ENCODE peak calls at places on chromosomes 5 and 9, in ten cellular contexts. A is activated CD4-positive, CD25-positive, alpha-beta regulatory T cell treated with anti-CD3 and anti-CD28 coated beads, Interleukin-2, amount 50 U/mL, for 72 hours; P is midbrain; K is activated CD4-positive, alpha-beta T cell treated with anti-CD3 and anti-CD28 coated beads for 48 hours; F is hippocampal formation; L is esophagus squamous epithelium; Z is GM13976; R is pancreas; I is activated naive CD8-positive, alpha-beta T cell treated with anti-CD3 and anti-CD28 coated beads, Interleukin-2, amount 50 U/mL, for 16 hours; S is GM10248. M is an unnamed sample.

GRCh38 chr5:73454379-73455036 is 5.9 kb upstream of the FOXD1 start:
- DNase-seq in P (peak; percentile 1), K (peak; percentile 35), F (peak; percentile 2), I (no peak), S (no peak), A (no peak), Z (no peak), L (no peak), R (no peak), M (no peak)

GRCh38 chr9:114232091-114232440 is 76.7 kb downstream of the COL27A1 start:
- DNase-seq in S (no peak), I (no peak), P (no peak), Z (no peak), L (no peak), F (no peak), R (no peak), A (no peak), K (no peak), M (no peak)

GRCh38 chr5:153953411-153953810 is 85.3 kb downstream of the FAM114A2 start:
- DNase-seq in A (no peak), I (no peak), F (no peak), R (no peak), S (no peak), Z (no peak), P (no peak), K (no peak), L (no peak), M (no peak)

GRCh38 chr5:113446358-113446927 is 11.7 kb upstream of the TSSK1B start:
- DNase-seq in R (no peak), K (no peak), Z (no peak), I (no peak), A (no peak), L (no peak), S (no peak), P (no peak), F (no peak), M (no peak)

GRCh38 chr9:89899476-89900047 is 294.8 kb downstream of the GADD45G start:
- DNase-seq in P (no peak), S (no peak), R (no peak), K (no peak), Z (no peak), A (no peak), L (no peak), I (no peak), F (no peak), M (no peak)

GRCh38 chr5:89117131-89117644 is 234.2 kb upstream of the MEF2C start:
- DNase-seq in F (no peak), L (no peak), I (no peak), Z (peak; percentile 34), A (no peak), R (no peak), K (no peak), P (no peak), S (peak; percentile 29), M (no peak)

GRCh38 chr5:65395526-65396155 is 86.1 kb downstream of the ADAMTS6 start:
- DNase-seq in Z (no peak), S (no peak), I (no peak), R (no peak), A (no peak), P (no peak), L (no peak), F (no peak), K (no peak), M (no peak)

GRCh38 chr5:53123702-53124101 is 14.1 kb upstream of the MOCS2 start:
- DNase-seq in A (no peak), F (no peak), Z (no peak), P (no peak), L (no peak), S (no peak), R (no peak), K (no peak), I (no peak), M (no peak)

M was measured in anterior cingulate cortex.